ENCODE peak calls at places on chromosomes 13 and 19, in ten cellular contexts. V is T-cell; K is activated CD8-positive, alpha-beta T cell treated with anti-CD3 and anti-CD28 coated beads, Interleukin-2, amount 10 ng/mL, durations not matched to agents 7 days and 5 days; P is activated naive CD8-positive, alpha-beta T cell treated with anti-CD3 and anti-CD28 coated beads, Interleukin-2, amount 10 ng/mL, durations not matched to agents 7 days and 5 days; A is activated naive CD4-positive, alpha-beta T cell treated with anti-CD3 and anti-CD28 coated beads, Interleukin-2, amount 50 U/mL, for 72 hours; T is HepG2; S is lower lobe of right lung; X is left lung; D is foreskin keratinocyte; M is effector memory CD8-positive, alpha-beta T cell. L is an unnamed sample.

GRCh38 chr13:69704311-69704710 is 403.3 kb upstream of the ATXN8OS start:
- ATAC-seq in K (no peak), A (no peak), D (no peak), T (no peak), V (no peak), S (no peak), M (no peak), X (no peak), P (no peak), L (no peak)

GRCh38 chr13:95707035-95707434 is 30.1 kb downstream of the DNAJC3 start:
- ATAC-seq in V (peak), X (no peak), D (no peak), M (peak), P (peak), S (no peak), T (no peak), K (peak), A (no peak), L (no peak)

GRCh38 chr13:109154546-109154945 is 525.1 kb downstream of the MYO16 start:
- ATAC-seq in P (no peak), M (no peak), T (no peak), X (no peak), A (no peak), V (no peak), D (no peak), S (no peak), K (no peak), L (no peak)

GRCh38 chr13:105445793-105446192 is 1089.7 kb downstream of the EFNB2 start:
- ATAC-seq in P (no peak), K (no peak), V (no peak), A (no peak), X (peak), S (no peak), M (no peak), D (no peak), T (no peak), L (no peak)

GRCh38 chr19:8050274-8051096 is 2.1 kb upstream of the CCL25 start:
- ATAC-seq in P (peak), V (peak), K (peak), A (peak), M (peak), T (peak), D (peak), S (peak), X (peak), L (peak)

GRCh38 chr13:71033026-71033425 is 834.0 kb downstream of the DACH1 start:
- ATAC-seq in S (no peak), V (no peak), D (no peak), A (no peak), P (no peak), K (no peak), X (no peak), T (no peak), M (no peak), L (no peak)

GRCh38 chr19:5976768-5977167 is 1.2 kb downstream of the RANBP3 start:
- ATAC-seq in M (no peak), A (no peak), S (no peak), V (no peak), D (no peak), P (no peak), X (no peak), T (no peak), K (no peak), L (no peak)

GRCh38 chr19:19447536-19448237 is 42.2 kb downstream of the GATAD2A start:
- ATAC-seq in X (no peak), M (peak), V (peak), A (no peak), P (peak), K (peak), S (no peak), D (no peak), T (no peak), L (no peak)

GRCh38 chr13:25468330-25469178 is 96.8 kb downstream of the ATP8A2 start:
- ATAC-seq in A (peak), P (peak), X (peak), S (peak), D (peak), V (no peak), M (no peak), K (peak), T (no peak), L (no peak)

GRCh38 chr13:111142472-111142871 is 27.4 kb downstream of the ARHGEF7 start:
- ATAC-seq in A (no peak), X (no peak), S (no peak), T (no peak), V (no peak), P (no peak), M (no peak), D (no peak), K (no peak), L (no peak)

GRCh38 chr13:33007237-33007636 is 9.0 kb upstream of the KL start:
- ATAC-seq in D (no peak), X (no peak), M (no peak), A (no peak), P (no peak), K (no peak), V (no peak), T (peak), S (no peak), L (no peak)

GRCh38 chr19:14473073-14473790 is 1.9 kb downstream of the PTGER1 start:
- ATAC-seq in V (no peak), M (no peak), K (no peak), P (no peak), T (no peak), X (no peak), D (no peak), A (no peak), S (no peak), L (no peak)

GRCh38 chr13:46577656-46578589 is 25.0 kb downstream of the LRCH1 start:
- ATAC-seq in K (peak), X (no peak), D (no peak), V (no peak), P (peak), M (no peak), S (no peak), T (no peak), A (peak), L (no peak)

GRCh38 chr19:7483720-7484201 is 5.1 kb downstream of the PEX11G start:
- ATAC-seq in X (no peak), S (no peak), V (no peak), M (no peak), D (no peak), P (no peak), A (no peak), T (peak), K (no peak), L (no peak)

GRCh38 chr13:27455331-27455855 is 5.0 kb upstream of the MTIF3 start:
- ATAC-seq in M (no peak), A (peak), K (peak), D (no peak), V (no peak), T (peak), S (no peak), P (peak), X (no peak), L (no peak)

GRCh38 chr19:27776020-27776419 is 1436.9 kb downstream of the UQCRFS1 start:
- ATAC-seq in K (no peak), X (peak), T (peak), S (no peak), A (no peak), V (no peak), M (no peak), P (no peak), D (peak), L (peak)

GRCh38 chr13:73133536-73133935 is 74.7 kb downstream of the KLF5 start:
- ATAC-seq in T (no peak), X (no peak), M (no peak), K (no peak), V (no peak), D (no peak), P (no peak), A (no peak), S (no peak), L (no peak)

GRCh38 chr19:41626877-41627276 is at the start of gene CEACAM4:
- ATAC-seq in S (peak), D (no peak), A (no peak), P (no peak), M (no peak), T (no peak), V (no peak), K (no peak), X (peak), L (peak)

GRCh38 chr13:113997845-113998751 is 24.2 kb upstream of the C13orf46 start:
- ATAC-seq in M (peak), T (no peak), S (peak), X (peak), P (no peak), D (no peak), A (no peak), V (no peak), K (no peak), L (no peak)

GRCh38 chr13:100130092-100130491 is 41.2 kb downstream of the PCCA start:
- ATAC-seq in P (no peak), X (peak), T (no peak), A (no peak), S (no peak), V (no peak), D (no peak), K (no peak), M (no peak), L (no peak)

GRCh38 chr19:13985771-13986347 is 20.3 kb downstream of the RFX1 start:
- ATAC-seq in A (no peak), V (peak), K (peak), D (peak), P (peak), X (peak), T (peak), S (peak), M (peak), L (peak)

GRCh38 chr13:31322025-31322424 is 122.2 kb downstream of the B3GLCT start:
- ATAC-seq in A (no peak), X (no peak), D (no peak), P (no peak), V (no peak), T (no peak), S (no peak), K (no peak), M (no peak), L (peak)

GRCh38 chr19:10568444-10568825 is 344 bp downstream of the CDKN2D start:
- ATAC-seq in S (no peak), X (no peak), M (peak), A (peak), V (peak), T (no peak), D (peak), P (peak), K (peak), L (peak)

GRCh38 chr13:63124863-63125262 is 1709.2 kb upstream of the PCDH20 start:
- ATAC-seq in P (no peak), S (no peak), X (no peak), M (no peak), A (no peak), K (no peak), T (no peak), V (no peak), D (no peak), L (no peak)

GRCh38 chr13:73323615-73324014 is 264.8 kb downstream of the KLF5 start:
- ATAC-seq in P (no peak), A (no peak), X (no peak), M (no peak), K (no peak), D (no peak), T (no peak), S (no peak), V (no peak), L (no peak)

GRCh38 chr13:99384468-99384867 is 77.3 kb upstream of the GPR183 start:
- ATAC-seq in D (no peak), X (no peak), P (peak), K (peak), S (no peak), M (no peak), T (no peak), V (peak), A (peak), L (no peak)

GRCh38 chr19:34600366-34600765 is 76.6 kb downstream of the SCGB2B2 start:
- ATAC-seq in M (no peak), V (no peak), D (no peak), X (no peak), S (no peak), A (no peak), K (no peak), P (no peak), T (no peak), L (no peak)

GRCh38 chr19:40705362-40705651 is 11.4 kb downstream of the COQ8B start:
- ATAC-seq in V (no peak), A (no peak), D (no peak), X (no peak), P (no peak), K (no peak), S (no peak), T (no peak), M (no peak), L (no peak)

GRCh38 chr19:50292216-50292827 is 36.9 kb downstream of the KCNC3 start:
- ATAC-seq in D (no peak), S (no peak), P (no peak), M (no peak), A (no peak), T (no peak), K (no peak), V (no peak), X (no peak), L (no peak)

GRCh38 chr19:24140099-24140498 is 53.1 kb downstream of the ZNF254 start:
- ATAC-seq in P (no peak), S (peak), T (peak), D (no peak), A (no peak), X (peak), K (no peak), V (no peak), M (no peak), L (peak)

GRCh38 chr19:28878862-28879566 is 333.9 kb downstream of the UQCRFS1 start:
- ATAC-seq in V (no peak), A (peak), P (peak), M (no peak), K (peak), S (peak), T (peak), X (peak), D (peak), L (peak)

GRCh38 chr13:80297094-80297493 is 43.8 kb downstream of the SPRY2 start:
- ATAC-seq in V (no peak), X (no peak), M (no peak), D (no peak), T (peak), K (no peak), P (no peak), S (no peak), A (no peak), L (no peak)

GRCh38 chr13:69604698-69605097 is 502.9 kb upstream of the ATXN8OS start:
- ATAC-seq in X (no peak), K (no peak), T (no peak), D (no peak), P (no peak), S (no peak), M (no peak), V (no peak), A (no peak), L (no peak)

GRCh38 chr13:106118996-106119395 is 416.5 kb downstream of the EFNB2 start:
- ATAC-seq in M (no peak), A (no peak), P (no peak), K (no peak), D (no peak), T (no peak), S (no peak), X (no peak), V (no peak), L (no peak)

GRCh38 chr13:85853161-85853894 is 54.1 kb upstream of the SLITRK6 start:
- ATAC-seq in D (no peak), X (no peak), S (peak), K (no peak), P (no peak), A (no peak), T (no peak), V (no peak), M (no peak), L (no peak)

GRCh38 chr13:22061806-22062391 is 391.0 kb downstream of the FGF9 start:
- ATAC-seq in K (peak), V (peak), D (no peak), M (peak), P (peak), X (no peak), S (peak), T (no peak), A (peak), L (no peak)

GRCh38 chr13:34816118-34816517 is 126.0 kb upstream of the NBEA start:
- ATAC-seq in P (no peak), V (no peak), S (no peak), X (no peak), D (no peak), M (no peak), T (no peak), A (no peak), K (no peak), L (no peak)